ENCODE peak calls at places on chromosomes 11 and 22, in nine cellular contexts. One of them, this sample, is unnamed. For H3K36me3 and H3K4me1, the result is how much of the 10 kb centered on the place peaks cover.

GRCh38 chr11:134947556-134947955 is 535.5 kb upstream of the B3GAT1 start:
- DNase-seq in CD4-positive, CD25-positive, alpha-beta regulatory T cell: no peak
- DNase-seq in lung: peak
- DNase-seq in HCT116: no peak
- DNase-seq in CD8-positive, alpha-beta memory T cell: no peak
- DNase-seq in mesendoderm: no peak
- DNase-seq in colonic mucosa: no peak
- DNase-seq in adipocyte: no peak
- DNase-seq in mesenchymal stem cell: no peak
- DNase-seq in this sample: no peak

GRCh38 chr11:11413776-11414175 is 60.7 kb upstream of the CSNK2A3 start:
- DNase-seq in CD4-positive, CD25-positive, alpha-beta regulatory T cell: no peak
- DNase-seq in lung: no peak
- DNase-seq in HCT116: no peak
- DNase-seq in CD8-positive, alpha-beta memory T cell: no peak
- DNase-seq in mesendoderm: no peak
- DNase-seq in colonic mucosa: no peak
- DNase-seq in adipocyte: no peak
- DNase-seq in mesenchymal stem cell: no peak
- DNase-seq in this sample: no peak

GRCh38 chr11:107430525-107430924 is 27.1 kb downstream of the CWF19L2 start:
- DNase-seq in CD4-positive, CD25-positive, alpha-beta regulatory T cell: no peak
- DNase-seq in lung: no peak
- DNase-seq in HCT116: no peak
- DNase-seq in CD8-positive, alpha-beta memory T cell: no peak
- DNase-seq in mesendoderm: no peak
- DNase-seq in colonic mucosa: no peak
- DNase-seq in adipocyte: no peak
- DNase-seq in mesenchymal stem cell: peak
- DNase-seq in this sample: no peak

GRCh38 chr22:23000657-23001439 is 69.5 kb upstream of the GNAZ start:
- DNase-seq in CD4-positive, CD25-positive, alpha-beta regulatory T cell: no peak
- DNase-seq in lung: no peak
- DNase-seq in HCT116: no peak
- DNase-seq in CD8-positive, alpha-beta memory T cell: no peak
- DNase-seq in mesendoderm: no peak
- DNase-seq in colonic mucosa: no peak
- DNase-seq in adipocyte: no peak
- DNase-seq in mesenchymal stem cell: no peak
- DNase-seq in this sample: no peak

GRCh38 chr11:94796863-94797262 is 28.7 kb downstream of the AMOTL1 start:
- DNase-seq in CD4-positive, CD25-positive, alpha-beta regulatory T cell: no peak
- DNase-seq in lung: no peak
- DNase-seq in HCT116: no peak
- DNase-seq in CD8-positive, alpha-beta memory T cell: no peak
- DNase-seq in mesendoderm: no peak
- DNase-seq in colonic mucosa: no peak
- DNase-seq in adipocyte: no peak
- DNase-seq in mesenchymal stem cell: no peak
- DNase-seq in this sample: no peak

GRCh38 chr11:12702999-12703453 is 28.8 kb downstream of the TEAD1 start:
- DNase-seq in CD4-positive, CD25-positive, alpha-beta regulatory T cell: no peak
- DNase-seq in lung: no peak
- DNase-seq in HCT116: no peak
- DNase-seq in CD8-positive, alpha-beta memory T cell: no peak
- DNase-seq in mesendoderm: no peak
- DNase-seq in colonic mucosa: no peak
- DNase-seq in adipocyte: no peak
- DNase-seq in mesenchymal stem cell: no peak
- DNase-seq in this sample: no peak

GRCh38 chr22:42180349-42180842 is 49.8 kb upstream of the CYP2D6 start:
- DNase-seq in CD4-positive, CD25-positive, alpha-beta regulatory T cell: peak
- DNase-seq in lung: no peak
- DNase-seq in HCT116: no peak
- DNase-seq in CD8-positive, alpha-beta memory T cell: peak
- DNase-seq in mesendoderm: no peak
- DNase-seq in colonic mucosa: no peak
- DNase-seq in adipocyte: no peak
- DNase-seq in mesenchymal stem cell: no peak
- DNase-seq in this sample: no peak

GRCh38 chr11:36622431-36623136 is 24.5 kb upstream of the RAG2 start:
- DNase-seq in CD4-positive, CD25-positive, alpha-beta regulatory T cell: no peak
- DNase-seq in lung: no peak
- DNase-seq in HCT116: peak
- DNase-seq in CD8-positive, alpha-beta memory T cell: no peak
- DNase-seq in mesendoderm: no peak
- DNase-seq in colonic mucosa: no peak
- DNase-seq in adipocyte: peak
- DNase-seq in mesenchymal stem cell: peak
- DNase-seq in this sample: no peak

GRCh38 chr11:126473269-126473668 is 117.8 kb downstream of the ST3GAL4 start:
- DNase-seq in CD4-positive, CD25-positive, alpha-beta regulatory T cell: no peak
- DNase-seq in lung: no peak
- DNase-seq in HCT116: no peak
- DNase-seq in CD8-positive, alpha-beta memory T cell: no peak
- DNase-seq in mesendoderm: no peak
- DNase-seq in colonic mucosa: no peak
- DNase-seq in adipocyte: no peak
- DNase-seq in mesenchymal stem cell: no peak
- DNase-seq in this sample: no peak

GRCh38 chr11:12677131-12677530 is 2.9 kb downstream of the TEAD1 start:
- DNase-seq in CD4-positive, CD25-positive, alpha-beta regulatory T cell: no peak
- DNase-seq in lung: no peak
- DNase-seq in HCT116: no peak
- DNase-seq in CD8-positive, alpha-beta memory T cell: no peak
- DNase-seq in mesendoderm: peak
- DNase-seq in colonic mucosa: no peak
- DNase-seq in adipocyte: peak
- DNase-seq in mesenchymal stem cell: peak
- DNase-seq in this sample: no peak

GRCh38 chr11:125569913-125570621 is 790 bp downstream of the EI24 start:
- DNase-seq in CD4-positive, CD25-positive, alpha-beta regulatory T cell: no peak
- DNase-seq in lung: no peak
- DNase-seq in HCT116: no peak
- DNase-seq in CD8-positive, alpha-beta memory T cell: no peak
- DNase-seq in mesendoderm: peak
- DNase-seq in colonic mucosa: no peak
- DNase-seq in adipocyte: peak
- DNase-seq in mesenchymal stem cell: peak
- DNase-seq in this sample: no peak

GRCh38 chr11:2803186-2804057 is 82.2 kb downstream of the CDKN1C start:
- DNase-seq in CD4-positive, CD25-positive, alpha-beta regulatory T cell: no peak
- DNase-seq in lung: peak
- DNase-seq in HCT116: no peak
- DNase-seq in CD8-positive, alpha-beta memory T cell: no peak
- DNase-seq in mesendoderm: no peak
- DNase-seq in colonic mucosa: peak
- DNase-seq in adipocyte: no peak
- DNase-seq in mesenchymal stem cell: no peak
- DNase-seq in this sample: no peak

GRCh38 chr22:16960220-16960883 is 47.7 kb downstream of the GAB4 start:
- DNase-seq in CD4-positive, CD25-positive, alpha-beta regulatory T cell: no peak
- DNase-seq in lung: peak
- DNase-seq in HCT116: no peak
- DNase-seq in CD8-positive, alpha-beta memory T cell: no peak
- DNase-seq in mesendoderm: no peak
- DNase-seq in colonic mucosa: no peak
- DNase-seq in adipocyte: no peak
- DNase-seq in mesenchymal stem cell: no peak
- DNase-seq in this sample: no peak

GRCh38 chr11:108198833-108199232 is 23.6 kb downstream of the NPAT start:
- DNase-seq in CD4-positive, CD25-positive, alpha-beta regulatory T cell: no peak
- DNase-seq in lung: peak
- DNase-seq in HCT116: no peak
- DNase-seq in CD8-positive, alpha-beta memory T cell: no peak
- DNase-seq in mesendoderm: no peak
- DNase-seq in colonic mucosa: no peak
- DNase-seq in adipocyte: no peak
- DNase-seq in mesenchymal stem cell: no peak
- DNase-seq in this sample: no peak

GRCh38 chr22:50546326-50547230 is 879 bp downstream of the KLHDC7B start:
- DNase-seq in CD4-positive, CD25-positive, alpha-beta regulatory T cell: no peak
- DNase-seq in lung: no peak
- DNase-seq in HCT116: no peak
- DNase-seq in CD8-positive, alpha-beta memory T cell: no peak
- DNase-seq in mesendoderm: no peak
- DNase-seq in colonic mucosa: no peak
- DNase-seq in adipocyte: no peak
- DNase-seq in mesenchymal stem cell: no peak
- DNase-seq in this sample: no peak

GRCh38 chr22:49099496-49100124 is 728.1 kb downstream of the BRD1 start:
- DNase-seq in CD4-positive, CD25-positive, alpha-beta regulatory T cell: no peak
- DNase-seq in lung: no peak
- DNase-seq in HCT116: peak
- DNase-seq in CD8-positive, alpha-beta memory T cell: no peak
- DNase-seq in mesendoderm: peak
- DNase-seq in colonic mucosa: no peak
- DNase-seq in adipocyte: no peak
- DNase-seq in mesenchymal stem cell: no peak
- DNase-seq in this sample: no peak

GRCh38 chr11:14341968-14342367 is 17.0 kb downstream of the RRAS2 start:
- DNase-seq in CD4-positive, CD25-positive, alpha-beta regulatory T cell: no peak
- DNase-seq in lung: no peak
- DNase-seq in HCT116: no peak
- DNase-seq in CD8-positive, alpha-beta memory T cell: no peak
- DNase-seq in mesendoderm: peak
- DNase-seq in colonic mucosa: no peak
- DNase-seq in adipocyte: no peak
- DNase-seq in mesenchymal stem cell: no peak
- DNase-seq in this sample: no peak
- H3K36me3 ChIP-seq in CD4-positive, CD25-positive, alpha-beta regulatory T cell: under half
- H3K36me3 ChIP-seq in lung: under half
- H3K36me3 ChIP-seq in HCT116: under half
- H3K36me3 ChIP-seq in CD8-positive, alpha-beta memory T cell: under half
- H3K36me3 ChIP-seq in mesendoderm: under half
- H3K36me3 ChIP-seq in colonic mucosa: under half
- H3K36me3 ChIP-seq in adipocyte: under half
- H3K36me3 ChIP-seq in mesenchymal stem cell: under half
- H3K36me3 ChIP-seq in this sample: under half

GRCh38 chr11:128574576-128575011 is 12.8 kb downstream of the ETS1 start:
- DNase-seq in CD4-positive, CD25-positive, alpha-beta regulatory T cell: no peak
- DNase-seq in lung: no peak
- DNase-seq in HCT116: no peak
- DNase-seq in CD8-positive, alpha-beta memory T cell: no peak
- DNase-seq in mesendoderm: no peak
- DNase-seq in colonic mucosa: no peak
- DNase-seq in adipocyte: no peak
- DNase-seq in mesenchymal stem cell: peak
- DNase-seq in this sample: no peak

GRCh38 chr11:128573674-128574073 is 13.7 kb downstream of the ETS1 start:
- DNase-seq in CD4-positive, CD25-positive, alpha-beta regulatory T cell: no peak
- DNase-seq in lung: no peak
- DNase-seq in HCT116: no peak
- DNase-seq in CD8-positive, alpha-beta memory T cell: no peak
- DNase-seq in mesendoderm: no peak
- DNase-seq in colonic mucosa: no peak
- DNase-seq in adipocyte: no peak
- DNase-seq in mesenchymal stem cell: no peak
- DNase-seq in this sample: no peak

GRCh38 chr11:128575956-128576340 is 11.4 kb downstream of the ETS1 start:
- DNase-seq in CD4-positive, CD25-positive, alpha-beta regulatory T cell: no peak
- DNase-seq in lung: peak
- DNase-seq in HCT116: no peak
- DNase-seq in CD8-positive, alpha-beta memory T cell: no peak
- DNase-seq in mesendoderm: no peak
- DNase-seq in colonic mucosa: no peak
- DNase-seq in adipocyte: no peak
- DNase-seq in mesenchymal stem cell: peak
- DNase-seq in this sample: no peak

GRCh38 chr11:128575174-128575955 is 12.0 kb downstream of the ETS1 start:
- DNase-seq in CD4-positive, CD25-positive, alpha-beta regulatory T cell: no peak
- DNase-seq in lung: no peak
- DNase-seq in HCT116: no peak
- DNase-seq in CD8-positive, alpha-beta memory T cell: no peak
- DNase-seq in mesendoderm: no peak
- DNase-seq in colonic mucosa: no peak
- DNase-seq in adipocyte: no peak
- DNase-seq in mesenchymal stem cell: no peak
- DNase-seq in this sample: no peak

GRCh38 chr11:128572965-128573364 is 14.4 kb downstream of the ETS1 start:
- DNase-seq in CD4-positive, CD25-positive, alpha-beta regulatory T cell: no peak
- DNase-seq in lung: no peak
- DNase-seq in HCT116: no peak
- DNase-seq in CD8-positive, alpha-beta memory T cell: no peak
- DNase-seq in mesendoderm: peak
- DNase-seq in colonic mucosa: no peak
- DNase-seq in adipocyte: no peak
- DNase-seq in mesenchymal stem cell: no peak
- DNase-seq in this sample: no peak
- H3K4me1 ChIP-seq in CD4-positive, CD25-positive, alpha-beta regulatory T cell: under half
- H3K4me1 ChIP-seq in lung: under half
- H3K4me1 ChIP-seq in HCT116: under half
- H3K4me1 ChIP-seq in CD8-positive, alpha-beta memory T cell: under half
- H3K4me1 ChIP-seq in mesendoderm: under half
- H3K4me1 ChIP-seq in colonic mucosa: under half
- H3K4me1 ChIP-seq in adipocyte: under half
- H3K4me1 ChIP-seq in mesenchymal stem cell: under half
- H3K4me1 ChIP-seq in this sample: under half

DNA sequence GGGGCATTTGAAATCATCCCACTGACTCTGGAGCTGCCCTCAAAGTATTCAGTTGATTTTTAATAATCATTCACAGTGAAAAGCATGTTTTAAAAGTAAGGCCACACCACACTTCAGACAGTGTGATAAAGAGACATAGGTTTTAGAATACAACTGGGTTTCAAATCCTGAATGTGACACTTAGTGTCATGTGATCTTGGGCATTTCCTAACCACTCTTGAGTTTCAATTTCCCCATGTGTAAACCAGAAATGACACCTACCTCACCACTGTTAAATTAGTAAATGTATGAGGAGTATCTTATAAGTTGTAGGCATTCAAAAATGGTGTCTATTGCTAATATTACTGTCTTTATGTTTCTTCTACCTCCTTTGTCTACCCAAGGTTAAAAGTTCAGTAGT is 5.4 kb downstream of the TMEM123 start:
- DNase-seq in CD4-positive, CD25-positive, alpha-beta regulatory T cell: no peak
- DNase-seq in lung: no peak
- DNase-seq in HCT116: no peak
- DNase-seq in CD8-positive, alpha-beta memory T cell: peak
- DNase-seq in mesendoderm: no peak
- DNase-seq in colonic mucosa: no peak
- DNase-seq in adipocyte: no peak
- DNase-seq in mesenchymal stem cell: no peak
- DNase-seq in this sample: no peak
- H3K36me3 ChIP-seq in CD4-positive, CD25-positive, alpha-beta regulatory T cell: under half
- H3K36me3 ChIP-seq in lung: under half
- H3K36me3 ChIP-seq in HCT116: under half
- H3K36me3 ChIP-seq in CD8-positive, alpha-beta memory T cell: under half
- H3K36me3 ChIP-seq in mesendoderm: under half
- H3K36me3 ChIP-seq in colonic mucosa: under half
- H3K36me3 ChIP-seq in adipocyte: under half
- H3K36me3 ChIP-seq in mesenchymal stem cell: under half
- H3K36me3 ChIP-seq in this sample: under half

DNA sequence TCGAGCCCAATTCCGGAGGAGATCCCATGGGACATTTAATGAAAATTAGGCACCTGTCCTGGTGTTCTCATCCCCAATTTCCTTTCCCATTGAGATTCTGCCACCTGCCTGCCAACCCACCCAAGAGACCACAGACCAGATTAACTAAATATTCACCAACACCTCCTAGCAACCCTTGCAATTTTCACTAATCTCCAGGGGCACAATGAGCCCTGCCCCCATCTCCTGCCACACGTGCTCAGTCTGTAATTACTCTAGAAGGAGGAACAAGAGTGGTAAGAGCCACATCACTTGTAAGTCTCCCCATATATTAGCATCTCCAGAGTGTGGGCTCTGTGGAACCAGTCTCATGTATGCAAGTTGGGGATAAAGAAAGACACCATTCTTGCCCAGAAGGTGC is 38.0 kb downstream of the IL18BP start:
- DNase-seq in CD4-positive, CD25-positive, alpha-beta regulatory T cell: no peak
- DNase-seq in lung: no peak
- DNase-seq in HCT116: no peak
- DNase-seq in CD8-positive, alpha-beta memory T cell: no peak
- DNase-seq in mesendoderm: no peak
- DNase-seq in colonic mucosa: no peak
- DNase-seq in adipocyte: no peak
- DNase-seq in mesenchymal stem cell: no peak
- DNase-seq in this sample: no peak
- H3K4me1 ChIP-seq in CD4-positive, CD25-positive, alpha-beta regulatory T cell: half or more
- H3K4me1 ChIP-seq in lung: under half
- H3K4me1 ChIP-seq in HCT116: under half
- H3K4me1 ChIP-seq in CD8-positive, alpha-beta memory T cell: half or more
- H3K4me1 ChIP-seq in mesendoderm: under half
- H3K4me1 ChIP-seq in colonic mucosa: under half
- H3K4me1 ChIP-seq in adipocyte: under half
- H3K4me1 ChIP-seq in mesenchymal stem cell: under half
- H3K4me1 ChIP-seq in this sample: under half